ENCODE peak calls at places on chromosomes 12 and 14, in ten cellular contexts. One of them, this sample, is unnamed.

GRCh38 chr14:69620211-69620611 is 8.8 kb downstream of the SUSD6 start:
- DNase-seq in stomach: no peak
- DNase-seq in fibroblast of mammary gland: no peak
- DNase-seq in prostate gland: no peak
- DNase-seq in endodermal cell: no peak
- DNase-seq in uterus: no peak
- DNase-seq in fibroblast of lung: peak; percentile 59
- DNase-seq in left ventricle myocardium inferior: no peak
- DNase-seq in progenitor cell of endocrine pancreas: no peak
- DNase-seq in heart left ventricle: no peak
- DNase-seq in this sample: no peak

GRCh38 chr12:121364657-121365265 is 12.6 kb upstream of the ANAPC5 start:
- DNase-seq in prostate gland: no peak
- DNase-seq in fibroblast of lung: peak; percentile 46
- DNase-seq in uterus: no peak
- DNase-seq in endodermal cell: no peak
- DNase-seq in heart left ventricle: no peak
- DNase-seq in left ventricle myocardium inferior: no peak
- DNase-seq in progenitor cell of endocrine pancreas: no peak
- DNase-seq in fibroblast of mammary gland: peak; percentile 9
- DNase-seq in stomach: no peak
- DNase-seq in this sample: no peak

GRCh38 chr14:100105357-100106169 is 40.3 kb downstream of the EVL start:
- DNase-seq in fibroblast of lung: no peak
- DNase-seq in endodermal cell: no peak
- DNase-seq in left ventricle myocardium inferior: no peak
- DNase-seq in uterus: no peak
- DNase-seq in fibroblast of mammary gland: no peak
- DNase-seq in progenitor cell of endocrine pancreas: no peak
- DNase-seq in prostate gland: no peak
- DNase-seq in heart left ventricle: no peak
- DNase-seq in stomach: no peak
- DNase-seq in this sample: no peak

GRCh38 chr12:25591132-25591531 is 38.0 kb upstream of the LMNTD1 start:
- DNase-seq in progenitor cell of endocrine pancreas: no peak
- DNase-seq in heart left ventricle: no peak
- DNase-seq in fibroblast of lung: no peak
- DNase-seq in left ventricle myocardium inferior: no peak
- DNase-seq in stomach: no peak
- DNase-seq in prostate gland: no peak
- DNase-seq in uterus: no peak
- DNase-seq in endodermal cell: peak; percentile 87
- DNase-seq in fibroblast of mammary gland: peak; percentile 26
- DNase-seq in this sample: no peak

GRCh38 chr12:69933115-69933552 is 108.1 kb downstream of the MYRFL start:
- DNase-seq in stomach: no peak
- DNase-seq in uterus: no peak
- DNase-seq in endodermal cell: peak; percentile 95
- DNase-seq in progenitor cell of endocrine pancreas: no peak
- DNase-seq in prostate gland: no peak
- DNase-seq in fibroblast of lung: no peak
- DNase-seq in heart left ventricle: no peak
- DNase-seq in left ventricle myocardium inferior: no peak
- DNase-seq in fibroblast of mammary gland: no peak
- DNase-seq in this sample: peak; percentile 23

GRCh38 chr12:94327819-94328218 is 131.8 kb downstream of the CEP83 start:
- DNase-seq in fibroblast of mammary gland: peak; percentile 26
- DNase-seq in endodermal cell: no peak
- DNase-seq in heart left ventricle: no peak
- DNase-seq in uterus: no peak
- DNase-seq in prostate gland: no peak
- DNase-seq in stomach: no peak
- DNase-seq in progenitor cell of endocrine pancreas: no peak
- DNase-seq in fibroblast of lung: peak; percentile 8
- DNase-seq in left ventricle myocardium inferior: no peak
- DNase-seq in this sample: no peak

GRCh38 chr14:30751646-30752416 is 122.5 kb upstream of the COCH start:
- DNase-seq in fibroblast of mammary gland: no peak
- DNase-seq in heart left ventricle: no peak
- DNase-seq in prostate gland: no peak
- DNase-seq in fibroblast of lung: no peak
- DNase-seq in stomach: no peak
- DNase-seq in endodermal cell: peak; percentile 51
- DNase-seq in progenitor cell of endocrine pancreas: no peak
- DNase-seq in left ventricle myocardium inferior: no peak
- DNase-seq in uterus: no peak
- DNase-seq in this sample: no peak

GRCh38 chr12:128098725-128099124 is 168.2 kb upstream of the TMEM132C start:
- DNase-seq in uterus: no peak
- DNase-seq in prostate gland: no peak
- DNase-seq in fibroblast of mammary gland: no peak
- DNase-seq in endodermal cell: peak; percentile 31
- DNase-seq in progenitor cell of endocrine pancreas: no peak
- DNase-seq in fibroblast of lung: no peak
- DNase-seq in left ventricle myocardium inferior: no peak
- DNase-seq in stomach: no peak
- DNase-seq in heart left ventricle: no peak
- DNase-seq in this sample: no peak

GRCh38 chr12:7693793-7694192 is 1.8 kb downstream of the GDF3 start:
- DNase-seq in progenitor cell of endocrine pancreas: no peak
- DNase-seq in stomach: no peak
- DNase-seq in fibroblast of lung: no peak
- DNase-seq in uterus: no peak
- DNase-seq in prostate gland: no peak
- DNase-seq in endodermal cell: no peak
- DNase-seq in heart left ventricle: no peak
- DNase-seq in fibroblast of mammary gland: no peak
- DNase-seq in left ventricle myocardium inferior: no peak
- DNase-seq in this sample: no peak

GRCh38 chr12:5586201-5586600 is 154.3 kb downstream of the NTF3 start:
- DNase-seq in fibroblast of lung: peak; percentile 52
- DNase-seq in stomach: no peak
- DNase-seq in heart left ventricle: no peak
- DNase-seq in endodermal cell: no peak
- DNase-seq in prostate gland: no peak
- DNase-seq in uterus: no peak
- DNase-seq in fibroblast of mammary gland: no peak
- DNase-seq in left ventricle myocardium inferior: no peak
- DNase-seq in progenitor cell of endocrine pancreas: no peak
- DNase-seq in this sample: no peak

GRCh38 chr12:54977155-54977554 is 7.4 kb downstream of the TESPA1 start:
- DNase-seq in heart left ventricle: no peak
- DNase-seq in stomach: no peak
- DNase-seq in fibroblast of lung: peak; percentile 87
- DNase-seq in endodermal cell: no peak
- DNase-seq in left ventricle myocardium inferior: no peak
- DNase-seq in fibroblast of mammary gland: peak; percentile 69
- DNase-seq in uterus: no peak
- DNase-seq in prostate gland: no peak
- DNase-seq in progenitor cell of endocrine pancreas: no peak
- DNase-seq in this sample: no peak

GRCh38 chr12:68358532-68359485 is 26.6 kb upstream of the MDM1 start:
- DNase-seq in progenitor cell of endocrine pancreas: no peak
- DNase-seq in fibroblast of mammary gland: peak; percentile 85
- DNase-seq in stomach: peak; percentile 64
- DNase-seq in fibroblast of lung: peak; percentile 73
- DNase-seq in left ventricle myocardium inferior: no peak
- DNase-seq in uterus: peak; percentile 74
- DNase-seq in prostate gland: peak; percentile 69
- DNase-seq in endodermal cell: peak; percentile 89
- DNase-seq in heart left ventricle: peak; percentile 64
- DNase-seq in this sample: peak; percentile 47

GRCh38 chr12:23555180-23555784 is 394.2 kb downstream of the SOX5 start:
- DNase-seq in prostate gland: no peak
- DNase-seq in heart left ventricle: no peak
- DNase-seq in uterus: no peak
- DNase-seq in fibroblast of lung: no peak
- DNase-seq in progenitor cell of endocrine pancreas: no peak
- DNase-seq in endodermal cell: no peak
- DNase-seq in left ventricle myocardium inferior: no peak
- DNase-seq in stomach: no peak
- DNase-seq in fibroblast of mammary gland: no peak
- DNase-seq in this sample: no peak

GRCh38 chr14:30753452-30753851 is 120.9 kb upstream of the COCH start:
- DNase-seq in endodermal cell: no peak
- DNase-seq in uterus: no peak
- DNase-seq in left ventricle myocardium inferior: no peak
- DNase-seq in prostate gland: no peak
- DNase-seq in heart left ventricle: no peak
- DNase-seq in fibroblast of mammary gland: no peak
- DNase-seq in fibroblast of lung: no peak
- DNase-seq in progenitor cell of endocrine pancreas: no peak
- DNase-seq in stomach: no peak
- DNase-seq in this sample: no peak

GRCh38 chr14:88535149-88535548 is 19.7 kb downstream of the PTPN21 start:
- DNase-seq in fibroblast of mammary gland: no peak
- DNase-seq in progenitor cell of endocrine pancreas: no peak
- DNase-seq in left ventricle myocardium inferior: no peak
- DNase-seq in endodermal cell: peak; percentile 77
- DNase-seq in prostate gland: no peak
- DNase-seq in stomach: no peak
- DNase-seq in fibroblast of lung: no peak
- DNase-seq in uterus: no peak
- DNase-seq in heart left ventricle: no peak
- DNase-seq in this sample: no peak
- TF ChIP-seq CTCF in fibroblast of mammary gland: no peak
- TF ChIP-seq CTCF in progenitor cell of endocrine pancreas: peak; percentile 13
- TF ChIP-seq CTCF in left ventricle myocardium inferior: peak; percentile 48
- TF ChIP-seq CTCF in endodermal cell: peak; percentile 55
- TF ChIP-seq CTCF in prostate gland: no peak
- TF ChIP-seq CTCF in stomach: peak; percentile 13
- TF ChIP-seq CTCF in fibroblast of lung: no peak
- TF ChIP-seq CTCF in uterus: no peak
- TF ChIP-seq CTCF in heart left ventricle: no peak
- TF ChIP-seq CTCF in this sample: peak; percentile 37

GRCh38 chr14:106876711-106877110 is 1350.3 kb downstream of the TMEM121 start:
- DNase-seq in fibroblast of mammary gland: no peak
- DNase-seq in stomach: no peak
- DNase-seq in fibroblast of lung: no peak
- DNase-seq in progenitor cell of endocrine pancreas: no peak
- DNase-seq in endodermal cell: no peak
- DNase-seq in left ventricle myocardium inferior: no peak
- DNase-seq in heart left ventricle: no peak
- DNase-seq in uterus: no peak
- DNase-seq in prostate gland: no peak
- DNase-seq in this sample: no peak

GRCh38 chr14:106874365-106874764 is 1348.0 kb downstream of the TMEM121 start:
- DNase-seq in fibroblast of mammary gland: no peak
- DNase-seq in fibroblast of lung: no peak
- DNase-seq in stomach: no peak
- DNase-seq in left ventricle myocardium inferior: no peak
- DNase-seq in endodermal cell: no peak
- DNase-seq in progenitor cell of endocrine pancreas: no peak
- DNase-seq in uterus: no peak
- DNase-seq in heart left ventricle: no peak
- DNase-seq in prostate gland: no peak
- DNase-seq in this sample: no peak

GRCh38 chr14:106875503-106875902 is 1349.1 kb downstream of the TMEM121 start:
- DNase-seq in left ventricle myocardium inferior: peak; percentile 26
- DNase-seq in prostate gland: no peak
- DNase-seq in progenitor cell of endocrine pancreas: no peak
- DNase-seq in uterus: no peak
- DNase-seq in heart left ventricle: no peak
- DNase-seq in stomach: peak; percentile 51
- DNase-seq in fibroblast of mammary gland: no peak
- DNase-seq in endodermal cell: no peak
- DNase-seq in fibroblast of lung: no peak
- DNase-seq in this sample: no peak

GRCh38 chr14:106877527-106877926 is 1351.1 kb downstream of the TMEM121 start:
- DNase-seq in left ventricle myocardium inferior: no peak
- DNase-seq in fibroblast of mammary gland: no peak
- DNase-seq in uterus: no peak
- DNase-seq in fibroblast of lung: no peak
- DNase-seq in progenitor cell of endocrine pancreas: no peak
- DNase-seq in heart left ventricle: no peak
- DNase-seq in stomach: no peak
- DNase-seq in endodermal cell: no peak
- DNase-seq in prostate gland: no peak
- DNase-seq in this sample: no peak

DNA sequence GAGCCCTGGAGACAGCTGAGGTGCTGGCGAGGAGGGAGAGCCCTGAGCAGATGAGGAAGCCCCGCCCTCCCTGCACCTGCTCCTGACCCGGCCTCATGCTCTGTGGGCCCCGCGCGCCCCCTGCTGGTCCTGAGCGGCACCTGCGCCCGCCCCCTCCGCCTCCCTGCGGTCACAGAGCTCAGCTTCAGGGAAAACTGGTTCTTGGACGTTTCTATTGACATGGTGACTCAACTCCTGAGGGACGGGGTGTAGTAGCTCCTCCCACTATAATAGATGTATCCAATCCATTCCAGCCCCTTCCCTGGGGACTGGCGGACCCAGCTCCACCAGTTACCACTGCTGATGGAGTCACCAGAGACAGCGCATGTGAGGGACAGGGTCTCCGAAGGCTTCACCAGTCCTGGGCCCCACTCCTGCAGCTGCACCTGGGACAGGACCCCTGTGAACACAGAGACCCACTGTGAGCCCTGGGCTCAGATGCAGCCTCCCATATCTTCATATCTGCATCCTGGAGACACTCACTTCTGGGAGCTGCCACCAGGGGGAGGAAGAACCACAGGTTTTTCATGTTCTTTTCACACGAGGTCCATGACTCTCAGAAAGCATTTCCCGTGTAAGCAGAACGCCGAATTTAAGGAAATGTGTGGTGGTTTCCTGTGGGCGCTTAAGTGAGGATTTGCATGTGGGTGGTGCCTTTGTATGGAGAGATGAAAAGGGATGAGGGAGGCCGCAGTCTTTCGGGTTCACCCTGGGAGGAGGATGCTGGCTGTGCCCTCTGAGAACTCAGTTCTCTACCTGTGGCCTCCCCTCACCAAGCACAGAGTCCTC is 1346.5 kb downstream of the TMEM121 start:
- DNase-seq in fibroblast of mammary gland: peak; percentile 14
- DNase-seq in stomach: peak; percentile 93
- DNase-seq in progenitor cell of endocrine pancreas: no peak
- DNase-seq in left ventricle myocardium inferior: peak; percentile 39
- DNase-seq in prostate gland: peak; percentile 67
- DNase-seq in endodermal cell: peak; percentile 49
- DNase-seq in heart left ventricle: peak; percentile 20
- DNase-seq in uterus: no peak
- DNase-seq in fibroblast of lung: no peak
- DNase-seq in this sample: no peak
- TF ChIP-seq CTCF in fibroblast of mammary gland: peak; percentile 35
- TF ChIP-seq CTCF in stomach: peak; percentile 83
- TF ChIP-seq CTCF in progenitor cell of endocrine pancreas: no peak
- TF ChIP-seq CTCF in left ventricle myocardium inferior: peak; percentile 37
- TF ChIP-seq CTCF in prostate gland: peak; percentile 51
- TF ChIP-seq CTCF in endodermal cell: peak; percentile 18
- TF ChIP-seq CTCF in heart left ventricle: peak; percentile 27
- TF ChIP-seq CTCF in uterus: peak; percentile 24
- TF ChIP-seq CTCF in fibroblast of lung: no peak
- TF ChIP-seq CTCF in this sample: no peak

GRCh38 chr14:103072595-103073366 is 11.2 kb upstream of the LBHD2 start:
- DNase-seq in progenitor cell of endocrine pancreas: no peak
- DNase-seq in uterus: no peak
- DNase-seq in fibroblast of lung: no peak
- DNase-seq in fibroblast of mammary gland: no peak
- DNase-seq in endodermal cell: peak; percentile 52
- DNase-seq in prostate gland: no peak
- DNase-seq in left ventricle myocardium inferior: no peak
- DNase-seq in heart left ventricle: no peak
- DNase-seq in stomach: no peak
- DNase-seq in this sample: no peak
- TF ChIP-seq CTCF in progenitor cell of endocrine pancreas: no peak
- TF ChIP-seq CTCF in uterus: no peak
- TF ChIP-seq CTCF in fibroblast of lung: no peak
- TF ChIP-seq CTCF in fibroblast of mammary gland: no peak
- TF ChIP-seq CTCF in endodermal cell: no peak
- TF ChIP-seq CTCF in prostate gland: no peak
- TF ChIP-seq CTCF in left ventricle myocardium inferior: no peak
- TF ChIP-seq CTCF in heart left ventricle: no peak
- TF ChIP-seq CTCF in stomach: no peak
- TF ChIP-seq CTCF in this sample: no peak

GRCh38 chr12:76158518-76159321 is 74.2 kb upstream of the NAP1L1 start:
- DNase-seq in endodermal cell: peak; percentile 93
- DNase-seq in progenitor cell of endocrine pancreas: peak; percentile 21
- DNase-seq in fibroblast of lung: peak; percentile 80
- DNase-seq in left ventricle myocardium inferior: no peak
- DNase-seq in fibroblast of mammary gland: peak; percentile 90
- DNase-seq in stomach: peak; percentile 55
- DNase-seq in uterus: no peak
- DNase-seq in heart left ventricle: peak; percentile 11
- DNase-seq in prostate gland: peak; percentile 6
- DNase-seq in this sample: peak; percentile 50
- TF ChIP-seq CTCF in endodermal cell: peak; percentile 84
- TF ChIP-seq CTCF in progenitor cell of endocrine pancreas: peak; percentile 68
- TF ChIP-seq CTCF in fibroblast of lung: peak; percentile 58
- TF ChIP-seq CTCF in left ventricle myocardium inferior: peak; percentile 65
- TF ChIP-seq CTCF in fibroblast of mammary gland: peak; percentile 84
- TF ChIP-seq CTCF in stomach: peak; percentile 56
- TF ChIP-seq CTCF in uterus: peak; percentile 19
- TF ChIP-seq CTCF in heart left ventricle: peak; percentile 57
- TF ChIP-seq CTCF in prostate gland: peak; percentile 37
- TF ChIP-seq CTCF in this sample: peak; percentile 68

This sample was measured in neural crest cell.